ENCODE peak calls at places on chromosome 13, in eight cellular contexts. V is IMR-90, S is tibial nerve, N is heart right ventricle, E is left lung, M is Peyer's patch, T is ovary, Y is WERI-Rb-1. C is an unnamed sample.

GRCh38 chr13:73274147-73274546 is 215.3 kb downstream of the KLF5 start:
- DNase-seq in S (no peak), E (no peak), V (peak), T (no peak), M (no peak), Y (no peak), N (no peak), C (peak)

GRCh38 chr13:75461314-75461713 is 20.7 kb downstream of the TBC1D4 start:
- DNase-seq in T (no peak), Y (no peak), V (peak), S (no peak), N (no peak), E (no peak), M (no peak), C (no peak)

GRCh38 chr13:40377783-40378182 is 288.7 kb downstream of the FOXO1 start:
- DNase-seq in M (no peak), V (no peak), E (no peak), T (no peak), Y (no peak), N (no peak), S (no peak), C (peak)

GRCh38 chr13:97141564-97142005 is 80.5 kb upstream of the MBNL2 start:
- DNase-seq in E (no peak), N (peak), T (no peak), S (peak), M (no peak), V (peak), Y (peak), C (peak)

GRCh38 chr13:28754698-28755545 is 36.2 kb upstream of the SLC46A3 start:
- DNase-seq in N (peak), S (peak), Y (no peak), M (no peak), V (peak), E (no peak), T (no peak), C (peak)

GRCh38 chr13:33154911-33155310 is 130.6 kb downstream of the STARD13 start:
- DNase-seq in M (no peak), N (no peak), S (no peak), T (no peak), Y (no peak), V (no peak), E (peak), C (no peak)

GRCh38 chr13:74210693-74211393 is 76.6 kb upstream of the KLF12 start:
- DNase-seq in M (no peak), Y (peak), S (peak), E (no peak), N (no peak), T (no peak), V (peak), C (peak)

GRCh38 chr13:52195052-52195837 is 35.8 kb upstream of the NEK3 start:
- DNase-seq in T (peak), M (peak), S (peak), Y (no peak), E (peak), V (peak), N (peak), C (peak)

GRCh38 chr13:50928609-50929274 is 19.2 kb downstream of the RNASEH2B start:
- DNase-seq in Y (no peak), M (no peak), T (no peak), E (no peak), N (no peak), V (no peak), S (no peak), C (no peak)

GRCh38 chr13:103625194-103625593 is 559.0 kb upstream of the SLC10A2 start:
- DNase-seq in T (no peak), Y (no peak), E (no peak), V (no peak), N (no peak), S (no peak), M (no peak), C (no peak)

GRCh38 chr13:49240017-49240416 is 7.7 kb upstream of the CDADC1 start:
- DNase-seq in S (no peak), Y (peak), T (no peak), E (no peak), V (peak), M (no peak), N (no peak), C (peak)

GRCh38 chr13:39417643-39418042 is 185.3 kb downstream of the LHFPL6 start:
- DNase-seq in Y (no peak), V (peak), T (peak), N (no peak), E (no peak), M (no peak), S (no peak), C (peak)

GRCh38 chr13:29937836-29938235 is 87.4 kb upstream of the UBL3 start:
- DNase-seq in E (no peak), M (peak), T (no peak), Y (no peak), S (no peak), N (no peak), V (no peak), C (no peak)

GRCh38 chr13:51714663-51715168 is 89.2 kb downstream of the DHRS12 start:
- DNase-seq in S (no peak), E (no peak), T (no peak), V (peak), N (no peak), M (no peak), Y (no peak), C (peak)

GRCh38 chr13:49602005-49602404 is 16.6 kb upstream of the RCBTB1 start:
- DNase-seq in E (no peak), M (no peak), Y (no peak), S (no peak), T (no peak), N (no peak), V (peak), C (no peak)

GRCh38 chr13:40910324-40911050 is 108.6 kb downstream of the ELF1 start:
- DNase-seq in M (no peak), V (peak), E (no peak), T (no peak), S (no peak), Y (no peak), N (no peak), C (peak)

GRCh38 chr13:80341771-80342271 is 895 bp upstream of the SPRY2 start:
- DNase-seq in T (peak), V (peak), E (peak), M (no peak), Y (peak), N (peak), S (peak), C (peak)

GRCh38 chr13:113783966-113784644 is 25.1 kb downstream of the TMEM255B start:
- DNase-seq in T (no peak), V (no peak), E (no peak), Y (no peak), S (no peak), M (no peak), N (no peak), C (no peak)

GRCh38 chr13:101341464-101341863 is 74.8 kb downstream of the NALCN start:
- DNase-seq in E (no peak), T (no peak), M (no peak), N (no peak), V (peak), S (no peak), Y (no peak), C (peak)

GRCh38 chr13:53141336-53141735 is 112.7 kb downstream of the OLFM4 start:
- DNase-seq in Y (no peak), T (no peak), M (no peak), N (no peak), V (no peak), S (no peak), E (no peak), C (no peak)

GRCh38 chr13:80105350-80105749 is 235.6 kb downstream of the SPRY2 start:
- DNase-seq in V (no peak), T (no peak), M (no peak), Y (no peak), E (no peak), S (no peak), N (no peak), C (no peak)

GRCh38 chr13:87677334-87678234 is 6.4 kb downstream of the SLITRK5 start:
- DNase-seq in T (no peak), S (no peak), Y (peak), N (no peak), M (no peak), E (peak), V (no peak), C (no peak)

GRCh38 chr13:21060827-21061076 is 634 bp downstream of the LATS2 start:
- DNase-seq in T (peak), Y (no peak), N (peak), E (no peak), S (no peak), M (no peak), V (no peak), C (no peak)

GRCh38 chr13:88958821-88959220 is 1287.7 kb downstream of the SLITRK5 start:
- DNase-seq in S (peak), N (no peak), V (no peak), Y (no peak), E (no peak), M (no peak), T (no peak), C (no peak)

GRCh38 chr13:27619093-27619705 is 1.1 kb downstream of the LNX2 start:
- DNase-seq in E (no peak), V (peak), T (no peak), S (no peak), M (no peak), Y (no peak), N (no peak), C (peak)

GRCh38 chr13:41188584-41188983 is 5.8 kb downstream of the KBTBD7 start:
- DNase-seq in S (no peak), T (no peak), N (no peak), E (no peak), M (no peak), V (peak), Y (no peak), C (peak)

GRCh38 chr13:42405665-42406390 is 133.9 kb downstream of the AKAP11 start:
- DNase-seq in Y (no peak), E (no peak), S (no peak), T (no peak), M (no peak), V (peak), N (no peak), C (peak)

GRCh38 chr13:42270160-42270856 is 1.6 kb upstream of the AKAP11 start:
- DNase-seq in M (no peak), N (no peak), Y (no peak), S (no peak), T (no peak), E (no peak), V (no peak), C (no peak)

GRCh38 chr13:21625366-21625765 is 21.4 kb upstream of the MICU2 start:
- DNase-seq in V (peak), Y (no peak), E (no peak), M (no peak), S (no peak), N (no peak), T (no peak), C (peak)

GRCh38 chr13:99894835-99895427 is 76.6 kb downstream of the ZIC5 start:
- DNase-seq in V (no peak), N (no peak), T (no peak), S (no peak), M (no peak), E (no peak), Y (no peak), C (peak)

GRCh38 chr13:99895428-99895998 is 76.1 kb downstream of the ZIC5 start:
- DNase-seq in V (no peak), N (no peak), Y (no peak), M (no peak), T (no peak), S (no peak), E (no peak), C (no peak)

GRCh38 chr13:99896712-99897440 is 74.7 kb downstream of the ZIC5 start:
- DNase-seq in N (no peak), V (no peak), E (no peak), S (no peak), Y (no peak), M (no peak), T (no peak), C (no peak)

GRCh38 chr13:99894105-99894504 is 77.5 kb downstream of the ZIC5 start:
- DNase-seq in M (no peak), N (no peak), V (no peak), Y (no peak), T (no peak), E (no peak), S (no peak), C (no peak)

DNA sequence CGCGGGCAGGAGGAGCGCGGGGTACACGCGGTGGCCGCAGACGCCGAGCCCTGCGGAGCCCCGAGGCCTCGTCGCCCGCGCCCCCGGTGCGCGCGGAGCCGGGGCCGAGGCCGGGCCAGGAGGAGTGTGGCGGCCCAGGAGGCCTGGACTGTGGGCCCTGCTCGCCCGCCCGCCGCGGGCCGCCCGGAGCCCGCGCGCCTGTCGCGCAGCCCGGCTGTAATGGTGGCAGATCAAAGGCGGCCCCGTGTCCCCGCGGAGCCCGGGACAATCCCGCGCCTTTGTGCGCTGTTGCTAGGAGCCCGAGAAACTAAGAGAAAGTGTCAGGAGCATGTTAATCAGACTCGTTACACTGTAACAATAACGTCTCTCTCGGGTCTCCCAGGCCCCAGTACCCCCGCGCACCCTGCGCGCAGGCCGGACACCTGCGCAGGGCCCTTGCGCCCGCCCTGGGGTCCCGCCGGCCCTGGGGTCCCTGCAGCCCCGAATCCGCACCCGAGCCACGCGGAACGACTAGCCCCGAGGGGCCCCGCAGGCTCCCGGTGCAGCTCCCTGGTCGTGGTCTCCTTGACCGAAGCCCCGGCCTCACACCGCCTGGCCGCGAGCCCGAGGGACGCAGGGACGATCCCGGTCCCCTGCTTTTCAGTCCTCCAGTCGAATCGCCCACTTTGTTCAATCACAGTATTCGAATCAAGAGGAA is 75.4 kb downstream of the ZIC5 start:
- DNase-seq in Y (no peak), E (no peak), T (no peak), V (no peak), N (no peak), M (no peak), S (no peak), C (no peak)
- H3K4me3 ChIP-seq in Y (no peak), E (peak), T (peak), V (no peak), N (peak), M (peak), S (no peak), C (no peak)

GRCh38 chr13:31827707-31828106 is 88.4 kb downstream of the RXFP2 start:
- DNase-seq in T (no peak), N (no peak), V (no peak), E (no peak), S (no peak), M (no peak), Y (no peak), C (peak)

DNA sequence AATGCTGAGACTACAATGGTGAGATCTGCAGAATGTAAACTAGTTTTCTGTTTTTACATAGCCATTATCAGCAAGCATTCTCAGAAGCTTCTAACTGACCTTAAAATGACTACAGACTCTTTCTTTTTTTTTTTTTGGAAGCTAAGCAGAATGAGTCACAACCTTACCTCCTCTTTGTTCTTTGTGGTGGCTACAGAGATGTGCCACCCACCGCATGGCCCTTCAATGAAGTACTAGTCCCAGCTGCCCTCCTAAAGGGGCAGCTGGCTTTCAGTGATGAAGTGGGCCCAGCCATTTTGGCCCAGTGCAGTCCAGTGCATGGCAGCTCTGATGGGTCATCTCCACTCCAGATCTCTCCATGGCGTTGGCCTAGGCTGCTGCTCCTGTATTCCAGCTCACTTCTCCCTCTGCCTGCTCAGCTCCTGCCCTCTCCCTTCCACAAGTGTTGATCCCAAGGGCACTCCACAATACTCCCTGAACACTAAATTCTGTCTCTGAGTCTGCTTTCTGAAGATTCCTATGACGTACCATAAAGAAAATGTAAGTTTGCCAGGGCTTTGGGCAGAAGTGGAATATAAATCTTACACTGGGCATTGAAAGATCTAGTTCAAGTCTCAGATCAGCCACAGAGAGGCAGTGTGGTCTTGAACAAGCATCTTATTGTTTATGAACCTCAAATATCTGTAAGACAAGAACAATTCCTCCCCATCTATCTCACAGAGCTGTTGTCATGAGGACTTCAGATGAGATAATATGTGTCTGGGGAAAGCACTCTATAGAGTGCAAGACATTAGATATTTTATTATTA is 85.6 kb downstream of the RXFP2 start:
- DNase-seq in N (peak), M (no peak), V (peak), S (no peak), T (no peak), E (no peak), Y (no peak), C (peak)
- TF ChIP-seq CTCF in N (no peak), M (no peak), V (peak), S (peak), T (no peak), E (no peak), Y (no peak), C (peak)

GRCh38 chr13:37869756-37870488 is at the start of gene TRPC4:
- DNase-seq in M (no peak), V (peak), T (peak), S (no peak), E (peak), N (peak), Y (peak), C (peak)

GRCh38 chr13:37870895-37871550 is 1.5 kb upstream of the TRPC4 start:
- DNase-seq in Y (no peak), E (peak), N (no peak), T (no peak), V (peak), S (no peak), M (no peak), C (peak)

GRCh38 chr13:37869506-37869755 is 141 bp downstream of the TRPC4 start:
- DNase-seq in E (no peak), Y (no peak), M (no peak), V (no peak), S (no peak), T (no peak), N (no peak), C (no peak)

GRCh38 chr13:37868691-37869505 is 674 bp downstream of the TRPC4 start:
- DNase-seq in M (no peak), T (no peak), S (no peak), E (no peak), N (no peak), V (peak), Y (peak), C (peak)

GRCh38 chr13:37870489-37870845 is 895 bp upstream of the TRPC4 start:
- DNase-seq in Y (no peak), S (no peak), M (no peak), E (peak), N (no peak), V (no peak), T (no peak), C (peak)
- H3K4me3 ChIP-seq in Y (no peak), S (peak), M (peak), E (no peak), N (peak), V (peak), T (peak), C (peak)

GRCh38 chr13:81639984-81640582 is 1299.2 kb upstream of the SPRY2 start:
- DNase-seq in T (no peak), N (no peak), E (no peak), S (no peak), V (no peak), M (no peak), Y (peak), C (no peak)
- TF ChIP-seq CTCF in T (no peak), N (no peak), E (peak), S (no peak), V (no peak), M (no peak), Y (peak), C (peak)

GRCh38 chr13:46168341-46168740 is 13.6 kb downstream of the LCP1 start:
- DNase-seq in N (no peak), T (no peak), V (no peak), E (peak), Y (no peak), S (peak), M (no peak), C (peak)
- H3K4me3 ChIP-seq in N (no peak), T (no peak), V (no peak), E (peak), Y (no peak), S (no peak), M (no peak), C (no peak)

GRCh38 chr13:32023096-32023495 is 8.5 kb upstream of the FRY start:
- DNase-seq in V (no peak), S (no peak), N (no peak), M (no peak), E (no peak), Y (no peak), T (no peak), C (no peak)

GRCh38 chr13:32024750-32025149 is 6.8 kb upstream of the FRY start:
- DNase-seq in T (no peak), Y (no peak), E (no peak), S (no peak), V (no peak), M (no peak), N (no peak), C (no peak)

GRCh38 chr13:32021785-32022184 is 9.8 kb upstream of the FRY start:
- DNase-seq in S (no peak), Y (no peak), E (no peak), N (no peak), T (no peak), M (no peak), V (no peak), C (no peak)

GRCh38 chr13:32022292-32022691 is 9.3 kb upstream of the FRY start:
- DNase-seq in E (no peak), S (no peak), T (no peak), M (no peak), V (no peak), Y (peak), N (peak), C (no peak)

DNA sequence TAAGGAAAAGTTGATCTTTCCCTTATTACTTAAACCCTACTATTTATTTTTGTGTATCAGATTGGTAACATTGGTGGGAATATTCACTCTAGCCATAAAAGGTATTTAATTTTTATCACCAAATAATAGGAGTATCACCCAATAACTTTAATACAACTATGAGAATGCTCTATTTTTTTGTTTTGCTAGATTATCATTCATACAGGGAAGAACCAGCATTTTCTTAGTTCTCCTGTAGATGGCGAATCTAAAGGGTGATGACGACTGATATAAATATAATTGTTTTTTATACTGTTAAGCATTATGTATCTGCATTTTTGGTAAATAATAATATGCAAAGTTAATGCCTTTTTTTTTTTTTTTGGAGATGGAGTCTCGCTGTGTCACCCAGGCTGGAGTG is 7.9 kb upstream of the FRY start:
- DNase-seq in Y (no peak), T (no peak), E (no peak), V (no peak), N (no peak), S (no peak), M (no peak), C (no peak)
- TF ChIP-seq CTCF in Y (no peak), T (no peak), E (peak), V (peak), N (no peak), S (no peak), M (no peak), C (peak)